ENCODE peak calls at places on chromosomes 1 and 21, in seven cellular contexts. I is fibroblast of lung, A is endothelial cell of umbilical vein, V is mesendoderm, U is SK-N-SH, D is K562, S is H9. F is an unnamed sample. For H3K79me2, the result is how much of the 10 kb centered on the place peaks cover.

GRCh38 chr1:29524285-29525065 is 288.2 kb downstream of the PTPRU start:
- DNase-seq in I (no peak), A (no peak), V (no peak), U (no peak), D (no peak), S (peak), F (no peak)

GRCh38 chr1:153953859-153954365 is 4.5 kb downstream of the CRTC2 start:
- DNase-seq in I (no peak), A (no peak), V (no peak), U (no peak), D (no peak), S (no peak), F (no peak)

GRCh38 chr1:180641662-180642061 is 9.8 kb downstream of the XPR1 start:
- DNase-seq in I (no peak), A (no peak), V (no peak), U (no peak), D (no peak), S (no peak), F (no peak)

GRCh38 chr1:96365076-96365475 is 356.5 kb upstream of the PTBP2 start:
- DNase-seq in I (peak), A (peak), V (no peak), U (no peak), D (no peak), S (no peak), F (no peak)

GRCh38 chr21:37006521-37007291 is at the start of gene RIPPLY3:
- DNase-seq in I (no peak), A (no peak), V (peak), U (peak), D (no peak), S (peak), F (no peak)

GRCh38 chr1:66281808-66282207 is 252.1 kb upstream of the SGIP1 start:
- DNase-seq in I (no peak), A (no peak), V (no peak), U (no peak), D (no peak), S (no peak), F (no peak)

GRCh38 chr1:83747853-83748482 is 251.0 kb downstream of the TTLL7 start:
- DNase-seq in I (no peak), A (no peak), V (peak), U (peak), D (no peak), S (no peak), F (no peak)

GRCh38 chr1:15620890-15621682 is 3.8 kb downstream of the DDI2 start:
- DNase-seq in I (no peak), A (no peak), V (no peak), U (no peak), D (no peak), S (no peak), F (no peak)

GRCh38 chr1:21220815-21221214 is 44.1 kb upstream of the EIF4G3 start:
- DNase-seq in I (peak), A (peak), V (no peak), U (peak), D (no peak), S (no peak), F (no peak)

GRCh38 chr1:204858381-204858821 is 12.3 kb upstream of the NFASC start:
- DNase-seq in I (no peak), A (no peak), V (no peak), U (no peak), D (no peak), S (no peak), F (no peak)

DNA sequence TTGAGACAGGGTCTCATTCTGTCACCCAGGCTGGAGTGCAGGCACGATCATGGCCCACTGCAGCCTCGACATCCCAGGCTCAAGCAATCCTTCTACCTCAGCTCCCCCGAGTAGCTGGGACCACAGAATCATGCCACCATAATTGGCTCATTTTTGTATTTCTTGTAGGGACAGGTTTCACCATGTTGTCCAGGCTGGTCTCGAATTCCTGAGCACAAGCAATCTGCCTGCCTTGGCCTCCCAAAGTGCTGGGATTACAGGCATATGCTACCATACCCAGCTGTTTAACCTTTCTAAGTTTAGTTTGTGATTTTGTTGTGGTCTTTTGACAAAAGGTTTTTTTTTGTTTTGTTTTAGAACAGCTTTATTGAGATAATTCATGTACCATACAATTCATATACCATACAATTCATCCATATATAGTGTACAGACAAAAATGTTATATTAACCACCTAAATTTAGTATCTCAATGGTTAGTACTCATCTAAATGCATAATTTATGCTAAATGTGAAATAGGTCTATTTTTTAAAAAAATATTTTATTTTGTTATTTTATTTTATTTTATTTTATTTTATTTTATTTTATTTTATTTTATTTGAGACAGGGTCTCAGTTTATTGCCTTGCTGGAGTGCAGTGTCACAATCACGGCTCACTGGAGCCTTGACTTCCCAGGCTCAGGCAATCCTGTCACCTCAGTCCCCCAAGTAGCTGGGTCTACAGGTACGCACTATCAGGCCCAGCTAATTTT is 8.9 kb downstream of the ZMPSTE24 start:
- DNase-seq in I (no peak), A (no peak), V (no peak), U (no peak), D (no peak), S (no peak), F (no peak)
- H3K79me2 ChIP-seq in I (under half), A (under half), V (under half), U (half or more), D (under half), S (under half), F (under half)

DNA sequence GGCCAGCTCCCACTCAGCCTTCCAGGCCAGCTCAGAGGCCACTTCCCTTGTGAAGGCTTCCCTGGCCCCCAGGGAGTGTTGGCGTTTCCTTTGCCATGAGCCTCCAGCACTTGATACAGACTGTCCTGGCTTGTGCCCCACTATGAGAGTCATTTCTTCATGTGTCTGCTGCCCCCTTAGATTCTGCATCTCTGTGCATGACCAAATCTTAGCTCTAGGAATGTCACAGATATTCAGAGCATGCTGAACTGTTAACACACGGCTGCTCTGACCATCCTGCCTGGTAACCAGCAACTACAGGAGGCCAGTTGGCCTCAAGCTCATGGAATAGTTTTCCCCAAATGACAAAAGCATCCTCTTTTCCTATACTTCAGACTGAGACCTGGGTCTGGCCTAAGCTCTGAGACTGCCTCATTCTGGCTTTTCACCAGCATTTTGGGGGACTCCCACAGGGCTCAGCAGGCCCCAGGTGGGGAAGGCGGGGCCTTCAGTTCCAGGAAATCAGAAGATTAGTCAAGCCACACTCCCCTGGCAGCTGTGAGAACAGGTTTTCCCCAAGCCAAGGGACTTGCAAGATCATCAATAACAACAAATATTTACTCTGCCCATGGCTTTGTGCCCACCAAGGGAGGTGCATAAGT is 182.6 kb upstream of the EDN2 start:
- DNase-seq in I (no peak), A (no peak), V (peak), U (no peak), D (no peak), S (no peak), F (peak)
- H3K27ac ChIP-seq in I (no peak), A (no peak), V (no peak), U (no peak), D (no peak), S (no peak), F (peak)

GRCh38 chr1:45804671-45804973 is 1.2 kb downstream of the MAST2 start:
- DNase-seq in I (no peak), A (peak), V (no peak), U (no peak), D (no peak), S (no peak), F (no peak)
- H3K79me2 ChIP-seq in I (under half), A (half or more), V (under half), U (half or more), D (under half), S (under half), F (half or more)

GRCh38 chr1:6197746-6198427 is 1.5 kb downstream of the RPL22 start:
- DNase-seq in I (no peak), A (no peak), V (no peak), U (no peak), D (no peak), S (no peak), F (no peak)
- H3K27ac ChIP-seq in I (peak), A (no peak), V (no peak), U (no peak), D (peak), S (no peak), F (no peak)

GRCh38 chr1:160256396-160257046 is 5.8 kb downstream of the DCAF8 start:
- DNase-seq in I (peak), A (peak), V (no peak), U (no peak), D (no peak), S (no peak), F (no peak)
- H3K79me2 ChIP-seq in I (under half), A (under half), V (under half), U (half or more), D (half or more), S (under half), F (half or more)

GRCh38 chr1:117631761-117632160 is 25.9 kb downstream of the TENT5C start:
- DNase-seq in I (no peak), A (no peak), V (no peak), U (no peak), D (no peak), S (no peak), F (peak)

GRCh38 chr1:117631361-117631760 is 25.5 kb downstream of the TENT5C start:
- DNase-seq in I (no peak), A (no peak), V (no peak), U (no peak), D (no peak), S (no peak), F (peak)

GRCh38 chr1:117633068-117633345 is 27.2 kb downstream of the TENT5C start:
- DNase-seq in I (no peak), A (no peak), V (no peak), U (no peak), D (no peak), S (no peak), F (peak)

GRCh38 chr1:117633423-117633822 is 27.6 kb downstream of the TENT5C start:
- DNase-seq in I (no peak), A (no peak), V (no peak), U (no peak), D (no peak), S (no peak), F (peak)

GRCh38 chr1:117632269-117633067 is 26.6 kb downstream of the TENT5C start:
- DNase-seq in I (no peak), A (no peak), V (no peak), U (no peak), D (no peak), S (no peak), F (peak)
- H3K27ac ChIP-seq in I (no peak), A (no peak), V (no peak), U (no peak), D (no peak), S (no peak), F (peak)